ENCODE peak calls at places on chromosomes 6 and 20, in five cellular contexts. One of them, this sample, is unnamed.
A peak's percentile ranks its signal among the peaks of the same experiment; 100 is the strongest.

GRCh38 chr6:16345449-16346330 is 107.3 kb downstream of the GMPR start:
- DNase-seq in uterus: peak; percentile 84
- DNase-seq in HepG2: peak; percentile 71
- DNase-seq in vagina: no peak
- DNase-seq in stomach: no peak
- DNase-seq in this sample: no peak

GRCh38 chr6:167567142-167568033 is 242.5 kb downstream of the TTLL2 start:
- DNase-seq in uterus: no peak
- DNase-seq in HepG2: no peak
- DNase-seq in vagina: peak; percentile 83
- DNase-seq in stomach: no peak
- DNase-seq in this sample: no peak

GRCh38 chr20:24501764-24502163 is 32.3 kb downstream of the SYNDIG1 start:
- DNase-seq in uterus: no peak
- DNase-seq in HepG2: no peak
- DNase-seq in vagina: no peak
- DNase-seq in stomach: no peak
- DNase-seq in this sample: no peak

GRCh38 chr6:119273799-119274595 is 75.6 kb downstream of the MAN1A1 start:
- DNase-seq in uterus: no peak
- DNase-seq in HepG2: no peak
- DNase-seq in vagina: no peak
- DNase-seq in stomach: no peak
- DNase-seq in this sample: no peak

GRCh38 chr20:40564997-40565680 is 123.9 kb downstream of the MAFB start:
- DNase-seq in uterus: peak; percentile 34
- DNase-seq in HepG2: no peak
- DNase-seq in vagina: no peak
- DNase-seq in stomach: no peak
- DNase-seq in this sample: no peak

GRCh38 chr6:56850618-56851017 is 104.3 kb upstream of the BEND6 start:
- DNase-seq in uterus: no peak
- DNase-seq in HepG2: no peak
- DNase-seq in vagina: no peak
- DNase-seq in stomach: no peak
- DNase-seq in this sample: no peak

GRCh38 chr6:43016166-43016915 is 2.3 kb downstream of the KLHDC3 start:
- DNase-seq in uterus: no peak
- DNase-seq in HepG2: no peak
- DNase-seq in vagina: no peak
- DNase-seq in stomach: no peak
- DNase-seq in this sample: peak; percentile 37

GRCh38 chr6:25415701-25416100 is 136.5 kb downstream of the CARMIL1 start:
- DNase-seq in uterus: no peak
- DNase-seq in HepG2: no peak
- DNase-seq in vagina: no peak
- DNase-seq in stomach: no peak
- DNase-seq in this sample: no peak

GRCh38 chr6:88183503-88183902 is 17.4 kb upstream of the CNR1 start:
- DNase-seq in uterus: no peak
- DNase-seq in HepG2: no peak
- DNase-seq in vagina: no peak
- DNase-seq in stomach: no peak
- DNase-seq in this sample: no peak

GRCh38 chr6:138227316-138227781 is 9.1 kb upstream of the PBOV1 start:
- DNase-seq in uterus: no peak
- DNase-seq in HepG2: peak; percentile 80
- DNase-seq in vagina: no peak
- DNase-seq in stomach: peak; percentile 68
- DNase-seq in this sample: no peak

GRCh38 chr20:20089939-20090338 is 37.6 kb downstream of the CFAP61 start:
- DNase-seq in uterus: no peak
- DNase-seq in HepG2: no peak
- DNase-seq in vagina: no peak
- DNase-seq in stomach: no peak
- DNase-seq in this sample: no peak

GRCh38 chr6:159505140-159505922 is 187.7 kb downstream of the SOD2 start:
- DNase-seq in uterus: no peak
- DNase-seq in HepG2: no peak
- DNase-seq in vagina: no peak
- DNase-seq in stomach: no peak
- DNase-seq in this sample: peak; percentile 3

GRCh38 chr20:46705378-46705729 is 4.1 kb upstream of the SLC2A10 start:
- DNase-seq in uterus: peak; percentile 39
- DNase-seq in HepG2: no peak
- DNase-seq in vagina: no peak
- DNase-seq in stomach: no peak
- DNase-seq in this sample: no peak

GRCh38 chr20:2006452-2007381 is 12.9 kb upstream of the PDYN start:
- DNase-seq in uterus: no peak
- DNase-seq in HepG2: peak; percentile 46
- DNase-seq in vagina: peak; percentile 40
- DNase-seq in stomach: peak; percentile 27
- DNase-seq in this sample: no peak

GRCh38 chr20:2005359-2005758 is 11.5 kb upstream of the PDYN start:
- DNase-seq in uterus: no peak
- DNase-seq in HepG2: no peak
- DNase-seq in vagina: peak; percentile 5
- DNase-seq in stomach: no peak
- DNase-seq in this sample: no peak

GRCh38 chr20:2005831-2006426 is 12.1 kb upstream of the PDYN start:
- DNase-seq in uterus: no peak
- DNase-seq in HepG2: peak; percentile 78
- DNase-seq in vagina: peak; percentile 18
- DNase-seq in stomach: peak; percentile 62
- DNase-seq in this sample: peak; percentile 68

GRCh38 chr20:2010533-2010932 is 16.7 kb upstream of the PDYN start:
- DNase-seq in uterus: no peak
- DNase-seq in HepG2: no peak
- DNase-seq in vagina: no peak
- DNase-seq in stomach: no peak
- DNase-seq in this sample: no peak
- TF ChIP-seq POLR2A in uterus: no peak
- TF ChIP-seq POLR2A in HepG2: no peak
- TF ChIP-seq POLR2A in vagina: no peak
- TF ChIP-seq POLR2A in stomach: no peak
- TF ChIP-seq POLR2A in this sample: no peak

GRCh38 chr6:112039431-112039770 is 14.5 kb upstream of the CCN6 start:
- DNase-seq in uterus: no peak
- DNase-seq in HepG2: no peak
- DNase-seq in vagina: no peak
- DNase-seq in stomach: no peak
- DNase-seq in this sample: no peak

GRCh38 chr6:112041535-112041934 is 12.4 kb upstream of the CCN6 start:
- DNase-seq in uterus: no peak
- DNase-seq in HepG2: no peak
- DNase-seq in vagina: no peak
- DNase-seq in stomach: no peak
- DNase-seq in this sample: no peak

GRCh38 chr6:112043032-112044007 is 10.6 kb upstream of the CCN6 start:
- DNase-seq in uterus: peak; percentile 86
- DNase-seq in HepG2: peak; percentile 86
- DNase-seq in vagina: no peak
- DNase-seq in stomach: peak; percentile 84
- DNase-seq in this sample: peak; percentile 79

GRCh38 chr6:112038756-112039430 is 15.0 kb upstream of the CCN6 start:
- DNase-seq in uterus: no peak
- DNase-seq in HepG2: no peak
- DNase-seq in vagina: no peak
- DNase-seq in stomach: no peak
- DNase-seq in this sample: no peak

GRCh38 chr6:112040933-112041332 is 13.0 kb upstream of the CCN6 start:
- DNase-seq in uterus: no peak
- DNase-seq in HepG2: no peak
- DNase-seq in vagina: no peak
- DNase-seq in stomach: no peak
- DNase-seq in this sample: no peak
- H3K4me1 ChIP-seq in uterus: peaks cover 22% of the 10 kb centered on the region
- H3K4me1 ChIP-seq in HepG2: peaks cover 4% of the 10 kb centered on the region
- H3K4me1 ChIP-seq in vagina: peaks cover 24% of the 10 kb centered on the region
- H3K4me1 ChIP-seq in stomach: no peaks in the 10 kb centered on the region
- H3K4me1 ChIP-seq in this sample: peaks cover 8% of the 10 kb centered on the region

DNA sequence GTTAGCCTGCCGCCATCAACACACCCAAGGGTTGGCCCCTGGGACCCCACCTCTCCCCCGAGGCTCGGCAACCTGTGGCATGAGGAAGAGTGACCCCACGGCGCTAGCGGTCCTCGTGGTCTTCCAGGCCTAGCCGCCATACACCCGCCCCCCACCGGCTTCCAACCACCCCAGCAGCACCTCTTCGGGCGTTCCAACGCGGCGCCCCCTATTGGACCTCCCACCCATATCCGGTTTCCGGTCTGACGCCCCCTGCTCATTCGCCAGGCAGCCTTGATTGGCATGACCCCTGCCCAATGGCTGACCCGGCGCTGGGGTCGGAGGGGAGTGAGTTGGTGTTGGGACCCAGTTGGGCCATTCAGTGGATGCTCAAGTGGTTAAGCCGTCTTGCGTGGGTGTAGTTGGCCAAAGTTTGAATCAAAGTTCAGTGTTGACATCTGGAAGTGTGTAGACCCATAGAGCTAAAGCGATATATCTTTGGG is at the start of gene GNAS-AS1:
- DNase-seq in uterus: peak; percentile 80
- DNase-seq in HepG2: no peak
- DNase-seq in vagina: no peak
- DNase-seq in stomach: peak; percentile 47
- DNase-seq in this sample: peak; percentile 84
- TF ChIP-seq POLR2A in uterus: no peak
- TF ChIP-seq POLR2A in HepG2: no peak
- TF ChIP-seq POLR2A in vagina: no peak
- TF ChIP-seq POLR2A in stomach: no peak
- TF ChIP-seq POLR2A in this sample: no peak

DNA sequence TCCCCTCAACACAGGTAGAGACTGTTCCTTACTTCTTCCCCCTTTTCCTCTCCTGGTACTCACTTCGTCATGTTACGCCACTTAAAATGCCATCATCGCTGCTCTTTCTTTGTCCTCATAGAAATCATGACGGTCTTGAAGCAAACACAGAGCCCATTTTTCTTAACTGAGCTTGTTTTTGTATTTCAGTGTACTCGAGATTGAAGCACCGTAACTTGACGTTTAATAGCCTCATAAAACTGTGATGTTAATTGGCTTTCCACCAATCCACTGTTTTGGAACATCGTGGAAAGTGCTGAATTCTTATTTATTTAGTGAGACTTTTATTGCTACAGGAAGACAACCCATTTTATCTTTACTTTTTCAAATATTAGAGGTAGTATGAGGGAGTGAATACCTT is 38.7 kb downstream of the DUSP22 start:
- DNase-seq in uterus: no peak
- DNase-seq in HepG2: no peak
- DNase-seq in vagina: no peak
- DNase-seq in stomach: no peak
- DNase-seq in this sample: no peak
- H3K4me1 ChIP-seq in uterus: peaks cover 7% of the 10 kb centered on the region
- H3K4me1 ChIP-seq in HepG2: peaks cover 7% of the 10 kb centered on the region
- H3K4me1 ChIP-seq in vagina: peaks cover 34% of the 10 kb centered on the region
- H3K4me1 ChIP-seq in stomach: peaks cover 17% of the 10 kb centered on the region
- H3K4me1 ChIP-seq in this sample: peaks cover 24% of the 10 kb centered on the region

DNA sequence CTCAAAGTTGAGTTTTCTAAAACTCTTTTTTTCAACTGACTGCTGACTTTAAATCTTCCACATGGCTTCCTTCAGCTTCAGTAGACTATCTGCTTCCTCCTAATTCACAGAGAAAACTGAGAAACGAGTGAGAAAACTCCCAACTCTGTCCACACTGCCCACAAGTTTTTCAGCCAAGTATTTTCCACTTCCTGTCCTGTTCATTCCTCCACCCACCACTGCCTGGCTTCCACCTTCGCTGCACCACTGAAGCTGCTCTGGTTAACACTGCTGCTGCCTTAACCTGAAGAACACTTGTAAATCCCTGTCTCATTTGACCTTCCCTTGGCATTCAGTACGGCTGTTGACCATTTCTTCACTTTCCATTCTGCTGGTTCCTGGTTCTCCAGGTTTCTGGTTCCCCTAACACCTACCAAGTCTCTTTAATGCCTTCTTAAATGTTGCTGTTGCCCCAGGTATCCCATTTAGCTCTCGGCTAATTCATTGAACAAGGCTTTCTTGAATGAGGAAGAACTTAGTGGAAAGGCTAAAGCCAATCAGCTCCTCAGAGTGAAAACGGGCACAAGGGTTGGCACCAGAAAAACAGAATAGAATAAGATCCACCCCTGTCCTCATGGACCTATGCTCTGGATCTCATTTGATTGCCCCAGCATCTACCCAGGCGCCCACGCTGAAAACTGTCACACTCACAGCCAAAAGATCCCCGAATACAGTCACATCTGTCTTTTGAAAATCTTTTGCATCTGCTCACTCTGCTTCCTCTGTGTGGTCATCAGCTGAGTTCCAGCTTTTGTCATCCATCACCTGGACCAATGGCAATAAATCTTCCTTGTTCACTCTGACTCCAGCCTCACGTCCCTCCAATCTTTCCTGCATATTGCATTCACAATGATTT is 104.4 kb upstream of the TAB2 start:
- DNase-seq in uterus: no peak
- DNase-seq in HepG2: no peak
- DNase-seq in vagina: no peak
- DNase-seq in stomach: no peak
- DNase-seq in this sample: no peak
- TF ChIP-seq POLR2A in uterus: no peak
- TF ChIP-seq POLR2A in HepG2: no peak
- TF ChIP-seq POLR2A in vagina: no peak
- TF ChIP-seq POLR2A in stomach: no peak
- TF ChIP-seq POLR2A in this sample: no peak

DNA sequence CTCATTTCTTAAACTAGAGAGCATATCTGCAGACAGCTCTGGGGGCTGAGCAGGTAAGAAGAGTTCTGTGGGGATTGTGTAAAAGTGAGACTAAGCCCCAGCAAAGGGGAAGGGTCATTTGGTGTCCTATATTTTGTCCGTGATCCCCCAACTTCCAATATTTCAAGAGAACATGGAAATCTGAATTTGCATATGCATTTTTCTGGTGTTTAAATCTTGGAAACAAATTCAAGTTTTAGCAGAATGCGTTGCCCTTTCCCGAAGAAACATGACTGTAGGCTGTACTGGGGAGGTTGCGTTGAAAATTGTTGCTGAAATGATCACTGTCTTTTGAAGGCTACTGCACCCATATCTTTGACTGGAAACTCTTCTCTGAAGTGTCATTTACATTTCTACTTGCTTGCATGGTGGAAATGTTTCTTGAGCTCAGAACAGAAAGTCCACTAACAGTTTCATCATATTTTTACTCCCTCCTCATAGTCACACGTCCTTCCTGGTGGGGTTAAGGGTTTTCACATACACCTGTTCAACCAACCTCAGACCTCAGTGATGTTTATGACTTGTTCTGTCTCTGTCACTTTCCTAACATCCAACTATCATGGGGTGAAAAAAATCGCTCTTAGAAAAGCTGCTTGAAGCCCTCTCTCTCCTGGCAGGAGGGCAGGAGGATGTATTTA is 140.3 kb downstream of the BCAS1 start:
- DNase-seq in uterus: no peak
- DNase-seq in HepG2: no peak
- DNase-seq in vagina: no peak
- DNase-seq in stomach: no peak
- DNase-seq in this sample: no peak
- H3K4me1 ChIP-seq in uterus: no peaks in the 10 kb centered on the region
- H3K4me1 ChIP-seq in HepG2: peaks cover 42% of the 10 kb centered on the region
- H3K4me1 ChIP-seq in vagina: peaks cover 22% of the 10 kb centered on the region
- H3K4me1 ChIP-seq in stomach: peaks cover 13% of the 10 kb centered on the region
- H3K4me1 ChIP-seq in this sample: peaks cover 40% of the 10 kb centered on the region

GRCh38 chr6:162964703-162965140 is 236.9 kb downstream of the PACRG start:
- DNase-seq in uterus: no peak
- DNase-seq in HepG2: no peak
- DNase-seq in vagina: no peak
- DNase-seq in stomach: no peak
- DNase-seq in this sample: no peak
- TF ChIP-seq POLR2A in uterus: no peak
- TF ChIP-seq POLR2A in HepG2: no peak
- TF ChIP-seq POLR2A in vagina: no peak
- TF ChIP-seq POLR2A in stomach: no peak
- TF ChIP-seq POLR2A in this sample: no peak